ENCODE peak calls at places on chromosome 10, in eight cellular contexts. One of them, this sample, is unnamed.

GRCh38 chr10:119025336-119025735 is 4.2 kb upstream of the NANOS1 start:
- DNase-seq in HFF-Myc: no peak
- DNase-seq in ovary: peak
- DNase-seq in IMR-90: peak
- DNase-seq in nephron progenitor cell: no peak
- DNase-seq in cardiac fibroblast: peak
- DNase-seq in mammary epithelial cell: peak
- DNase-seq in astrocyte of the spinal cord: peak
- DNase-seq in this sample: no peak

GRCh38 chr10:119020627-119020946 is 8.9 kb upstream of the NANOS1 start:
- DNase-seq in HFF-Myc: no peak
- DNase-seq in astrocyte of the spinal cord: no peak
- DNase-seq in cardiac fibroblast: no peak
- DNase-seq in IMR-90: peak
- DNase-seq in nephron progenitor cell: peak
- DNase-seq in ovary: no peak
- DNase-seq in mammary epithelial cell: peak
- DNase-seq in this sample: no peak

GRCh38 chr10:132836832-132837540 is 51.0 kb upstream of the NKX6-2 start:
- DNase-seq in IMR-90: peak
- DNase-seq in nephron progenitor cell: peak
- DNase-seq in cardiac fibroblast: peak
- DNase-seq in ovary: peak
- DNase-seq in mammary epithelial cell: peak
- DNase-seq in HFF-Myc: no peak
- DNase-seq in astrocyte of the spinal cord: no peak
- DNase-seq in this sample: no peak

GRCh38 chr10:97138777-97139317 is 46.9 kb downstream of the SLIT1 start:
- DNase-seq in mammary epithelial cell: no peak
- DNase-seq in astrocyte of the spinal cord: no peak
- DNase-seq in nephron progenitor cell: no peak
- DNase-seq in ovary: no peak
- DNase-seq in IMR-90: no peak
- DNase-seq in HFF-Myc: no peak
- DNase-seq in cardiac fibroblast: no peak
- DNase-seq in this sample: no peak

GRCh38 chr10:22230331-22230833 is 12.6 kb upstream of the EBLN1 start:
- DNase-seq in astrocyte of the spinal cord: peak
- DNase-seq in mammary epithelial cell: peak
- DNase-seq in ovary: no peak
- DNase-seq in nephron progenitor cell: peak
- DNase-seq in HFF-Myc: peak
- DNase-seq in cardiac fibroblast: peak
- DNase-seq in IMR-90: peak
- DNase-seq in this sample: no peak

GRCh38 chr10:30151581-30152389 is 92.4 kb upstream of the JCAD start:
- DNase-seq in cardiac fibroblast: peak
- DNase-seq in mammary epithelial cell: peak
- DNase-seq in HFF-Myc: peak
- DNase-seq in astrocyte of the spinal cord: peak
- DNase-seq in IMR-90: peak
- DNase-seq in nephron progenitor cell: no peak
- DNase-seq in ovary: no peak
- DNase-seq in this sample: peak

GRCh38 chr10:132347931-132348267 is 15.9 kb downstream of the LRRC27 start:
- DNase-seq in HFF-Myc: no peak
- DNase-seq in mammary epithelial cell: no peak
- DNase-seq in cardiac fibroblast: no peak
- DNase-seq in IMR-90: no peak
- DNase-seq in ovary: no peak
- DNase-seq in nephron progenitor cell: no peak
- DNase-seq in astrocyte of the spinal cord: no peak
- DNase-seq in this sample: no peak

GRCh38 chr10:89875557-89875956 is 174.2 kb downstream of the KIF20B start:
- DNase-seq in cardiac fibroblast: no peak
- DNase-seq in ovary: no peak
- DNase-seq in mammary epithelial cell: no peak
- DNase-seq in astrocyte of the spinal cord: no peak
- DNase-seq in IMR-90: no peak
- DNase-seq in HFF-Myc: no peak
- DNase-seq in nephron progenitor cell: no peak
- DNase-seq in this sample: no peak

GRCh38 chr10:118362103-118362502 is 20.0 kb upstream of the FAM204A start:
- DNase-seq in astrocyte of the spinal cord: no peak
- DNase-seq in IMR-90: no peak
- DNase-seq in cardiac fibroblast: no peak
- DNase-seq in ovary: no peak
- DNase-seq in mammary epithelial cell: no peak
- DNase-seq in nephron progenitor cell: no peak
- DNase-seq in HFF-Myc: no peak
- DNase-seq in this sample: no peak

GRCh38 chr10:29237786-29238185 is 51.1 kb upstream of the LYZL1 start:
- DNase-seq in IMR-90: no peak
- DNase-seq in HFF-Myc: no peak
- DNase-seq in cardiac fibroblast: no peak
- DNase-seq in astrocyte of the spinal cord: no peak
- DNase-seq in nephron progenitor cell: no peak
- DNase-seq in ovary: no peak
- DNase-seq in mammary epithelial cell: no peak
- DNase-seq in this sample: no peak

GRCh38 chr10:128529225-128529624 is 403.0 kb upstream of the MKI67 start:
- DNase-seq in ovary: no peak
- DNase-seq in astrocyte of the spinal cord: no peak
- DNase-seq in mammary epithelial cell: no peak
- DNase-seq in HFF-Myc: no peak
- DNase-seq in nephron progenitor cell: no peak
- DNase-seq in IMR-90: no peak
- DNase-seq in cardiac fibroblast: no peak
- DNase-seq in this sample: no peak

GRCh38 chr10:103784089-103784488 is 71.3 kb downstream of the SH3PXD2A start:
- DNase-seq in cardiac fibroblast: no peak
- DNase-seq in nephron progenitor cell: no peak
- DNase-seq in HFF-Myc: no peak
- DNase-seq in mammary epithelial cell: no peak
- DNase-seq in IMR-90: no peak
- DNase-seq in ovary: no peak
- DNase-seq in astrocyte of the spinal cord: no peak
- DNase-seq in this sample: no peak

GRCh38 chr10:97278491-97278989 is 13.9 kb downstream of the ARHGAP19 start:
- DNase-seq in cardiac fibroblast: peak
- DNase-seq in ovary: no peak
- DNase-seq in astrocyte of the spinal cord: peak
- DNase-seq in IMR-90: peak
- DNase-seq in nephron progenitor cell: no peak
- DNase-seq in HFF-Myc: peak
- DNase-seq in mammary epithelial cell: peak
- DNase-seq in this sample: peak

GRCh38 chr10:7563368-7563767 is 103.4 kb downstream of the ITIH5 start:
- DNase-seq in IMR-90: no peak
- DNase-seq in nephron progenitor cell: no peak
- DNase-seq in astrocyte of the spinal cord: peak
- DNase-seq in ovary: peak
- DNase-seq in mammary epithelial cell: no peak
- DNase-seq in HFF-Myc: no peak
- DNase-seq in cardiac fibroblast: peak
- DNase-seq in this sample: peak

GRCh38 chr10:42991442-42992098 is 85.3 kb upstream of the RET start:
- DNase-seq in mammary epithelial cell: no peak
- DNase-seq in ovary: no peak
- DNase-seq in nephron progenitor cell: no peak
- DNase-seq in astrocyte of the spinal cord: no peak
- DNase-seq in HFF-Myc: no peak
- DNase-seq in IMR-90: no peak
- DNase-seq in cardiac fibroblast: no peak
- DNase-seq in this sample: no peak

GRCh38 chr10:35565602-35566061 is 39.5 kb upstream of the GJD4 start:
- DNase-seq in ovary: no peak
- DNase-seq in astrocyte of the spinal cord: peak
- DNase-seq in nephron progenitor cell: no peak
- DNase-seq in mammary epithelial cell: no peak
- DNase-seq in IMR-90: peak
- DNase-seq in cardiac fibroblast: peak
- DNase-seq in HFF-Myc: no peak
- DNase-seq in this sample: no peak

GRCh38 chr10:36880898-36881297 is 244.5 kb upstream of the ANKRD30A start:
- DNase-seq in ovary: no peak
- DNase-seq in HFF-Myc: no peak
- DNase-seq in IMR-90: peak
- DNase-seq in nephron progenitor cell: no peak
- DNase-seq in mammary epithelial cell: peak
- DNase-seq in astrocyte of the spinal cord: peak
- DNase-seq in cardiac fibroblast: peak
- DNase-seq in this sample: no peak

GRCh38 chr10:120578890-120579289 is 121.9 kb downstream of the PLPP4 start:
- DNase-seq in nephron progenitor cell: no peak
- DNase-seq in mammary epithelial cell: no peak
- DNase-seq in IMR-90: no peak
- DNase-seq in HFF-Myc: no peak
- DNase-seq in cardiac fibroblast: no peak
- DNase-seq in astrocyte of the spinal cord: no peak
- DNase-seq in ovary: no peak
- DNase-seq in this sample: no peak

GRCh38 chr10:116554628-116555027 is 8.9 kb downstream of the PNLIP start:
- DNase-seq in mammary epithelial cell: no peak
- DNase-seq in nephron progenitor cell: no peak
- DNase-seq in cardiac fibroblast: no peak
- DNase-seq in HFF-Myc: no peak
- DNase-seq in astrocyte of the spinal cord: no peak
- DNase-seq in ovary: no peak
- DNase-seq in IMR-90: no peak
- DNase-seq in this sample: no peak

GRCh38 chr10:94402204-94403033 is at the start of gene TBC1D12:
- DNase-seq in cardiac fibroblast: peak
- DNase-seq in nephron progenitor cell: peak
- DNase-seq in HFF-Myc: peak
- DNase-seq in IMR-90: peak
- DNase-seq in mammary epithelial cell: peak
- DNase-seq in astrocyte of the spinal cord: peak
- DNase-seq in ovary: peak
- DNase-seq in this sample: peak

DNA sequence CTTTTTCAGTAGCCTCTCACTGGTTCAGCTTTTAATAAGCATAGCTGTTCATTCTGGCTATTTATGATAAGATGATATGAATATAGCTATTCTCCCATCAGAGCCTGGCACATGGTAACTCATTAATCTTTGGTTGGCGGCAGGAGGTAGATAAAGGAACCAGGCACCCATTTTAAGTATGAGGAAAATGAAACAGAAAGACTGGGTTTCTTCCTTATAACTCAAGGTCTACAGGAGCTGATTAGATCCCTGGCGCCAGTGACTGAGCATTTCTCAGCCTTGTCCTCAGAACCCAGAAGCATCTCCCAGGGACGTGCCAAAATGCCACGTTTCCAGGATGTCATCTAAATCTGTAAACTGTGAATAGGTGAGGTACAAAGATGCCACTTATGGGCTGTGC is 141.9 kb downstream of the TCF7L2 start:
- DNase-seq in cardiac fibroblast: no peak
- DNase-seq in ovary: no peak
- DNase-seq in nephron progenitor cell: no peak
- DNase-seq in astrocyte of the spinal cord: no peak
- DNase-seq in HFF-Myc: no peak
- DNase-seq in IMR-90: no peak
- DNase-seq in mammary epithelial cell: no peak
- DNase-seq in this sample: no peak
- TF ChIP-seq CTCF in cardiac fibroblast: no peak
- TF ChIP-seq CTCF in ovary: no peak
- TF ChIP-seq CTCF in nephron progenitor cell: no peak
- TF ChIP-seq CTCF in astrocyte of the spinal cord: no peak
- TF ChIP-seq CTCF in HFF-Myc: no peak
- TF ChIP-seq CTCF in IMR-90: no peak
- TF ChIP-seq CTCF in mammary epithelial cell: no peak
- TF ChIP-seq CTCF in this sample: no peak

GRCh38 chr10:3512263-3512662 is 272.7 kb downstream of the KLF6 start:
- DNase-seq in IMR-90: no peak
- DNase-seq in HFF-Myc: no peak
- DNase-seq in nephron progenitor cell: no peak
- DNase-seq in cardiac fibroblast: no peak
- DNase-seq in ovary: no peak
- DNase-seq in astrocyte of the spinal cord: no peak
- DNase-seq in mammary epithelial cell: no peak
- DNase-seq in this sample: no peak
- TF ChIP-seq CTCF in IMR-90: no peak
- TF ChIP-seq CTCF in HFF-Myc: peak
- TF ChIP-seq CTCF in nephron progenitor cell: no peak
- TF ChIP-seq CTCF in cardiac fibroblast: peak
- TF ChIP-seq CTCF in ovary: no peak
- TF ChIP-seq CTCF in astrocyte of the spinal cord: no peak
- TF ChIP-seq CTCF in mammary epithelial cell: no peak
- TF ChIP-seq CTCF in this sample: no peak

DNA sequence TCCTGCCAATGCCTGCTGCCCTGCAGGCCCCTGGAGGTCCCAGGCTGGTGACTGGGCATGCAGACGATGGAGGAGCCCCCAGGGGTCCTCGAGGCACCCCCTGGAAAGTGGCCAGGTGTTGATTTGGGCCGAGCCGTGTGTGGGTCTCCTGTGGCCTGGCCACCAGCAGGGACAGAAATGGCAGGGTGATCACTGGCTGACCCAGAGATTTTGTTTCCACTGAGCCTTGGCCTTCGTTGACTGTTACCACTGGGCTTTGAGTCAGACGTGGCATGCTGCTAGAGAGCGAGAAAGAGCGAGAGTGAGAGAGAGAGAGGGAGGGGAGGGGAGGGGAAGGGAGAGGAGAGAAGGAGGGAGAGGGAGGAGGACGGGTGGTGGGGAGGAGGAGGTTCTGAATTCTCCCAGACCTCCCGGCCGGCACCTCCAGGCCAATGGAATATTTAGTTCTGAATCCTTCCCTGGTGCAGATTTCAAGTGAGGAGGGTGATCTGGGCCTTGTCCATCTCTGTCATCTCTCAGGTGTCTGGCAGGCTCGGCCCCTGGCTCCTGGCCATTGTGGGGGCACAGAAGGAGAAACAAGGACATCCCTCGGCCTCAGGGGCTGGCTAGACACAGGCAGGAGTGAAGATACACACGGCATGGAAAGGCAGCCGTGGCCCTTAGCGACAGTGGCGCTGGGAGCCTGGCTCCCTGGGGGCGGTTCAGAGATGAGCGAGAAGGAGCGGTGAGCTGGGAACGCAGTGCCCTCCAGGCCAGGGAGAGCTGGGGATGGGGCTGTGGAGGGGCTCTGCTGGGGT is 58.2 kb downstream of the GLRX3 start:
- DNase-seq in astrocyte of the spinal cord: no peak
- DNase-seq in ovary: no peak
- DNase-seq in mammary epithelial cell: no peak
- DNase-seq in HFF-Myc: no peak
- DNase-seq in nephron progenitor cell: no peak
- DNase-seq in IMR-90: peak
- DNase-seq in cardiac fibroblast: peak
- DNase-seq in this sample: no peak
- TF ChIP-seq CTCF in astrocyte of the spinal cord: no peak
- TF ChIP-seq CTCF in ovary: no peak
- TF ChIP-seq CTCF in mammary epithelial cell: no peak
- TF ChIP-seq CTCF in HFF-Myc: no peak
- TF ChIP-seq CTCF in nephron progenitor cell: no peak
- TF ChIP-seq CTCF in IMR-90: no peak
- TF ChIP-seq CTCF in cardiac fibroblast: no peak
- TF ChIP-seq CTCF in this sample: no peak

DNA sequence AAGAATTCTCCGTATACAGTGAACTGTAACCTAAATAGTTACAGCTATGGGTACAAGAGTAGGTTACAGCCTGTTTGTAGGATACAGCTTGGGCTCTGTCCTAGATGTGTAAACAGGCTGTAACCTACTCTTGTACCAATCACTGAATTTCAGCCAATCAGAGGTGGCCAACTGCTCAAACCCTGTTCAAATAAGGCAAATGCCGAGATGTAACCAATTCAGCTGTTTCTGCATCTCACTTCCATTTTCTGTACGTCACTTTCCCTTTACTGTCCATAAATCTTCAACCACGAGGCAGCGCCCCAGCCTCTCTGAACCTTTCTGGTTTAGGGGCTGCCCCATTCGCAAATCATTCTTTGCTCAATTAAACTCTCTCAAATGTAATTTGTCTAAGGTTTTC is 8.3 kb upstream of the MMP21 start:
- DNase-seq in cardiac fibroblast: no peak
- DNase-seq in IMR-90: peak
- DNase-seq in astrocyte of the spinal cord: no peak
- DNase-seq in HFF-Myc: no peak
- DNase-seq in nephron progenitor cell: no peak
- DNase-seq in mammary epithelial cell: no peak
- DNase-seq in ovary: no peak
- DNase-seq in this sample: no peak
- TF ChIP-seq CTCF in cardiac fibroblast: no peak
- TF ChIP-seq CTCF in IMR-90: no peak
- TF ChIP-seq CTCF in astrocyte of the spinal cord: no peak
- TF ChIP-seq CTCF in HFF-Myc: no peak
- TF ChIP-seq CTCF in nephron progenitor cell: no peak
- TF ChIP-seq CTCF in mammary epithelial cell: no peak
- TF ChIP-seq CTCF in ovary: no peak
- TF ChIP-seq CTCF in this sample: no peak